ENCODE peak calls at places on chromosomes 2 and 18, in ten cellular contexts. One of them, this sample, is unnamed.

GRCh38 chr2:180196419-180196977 is 189.4 kb upstream of the CWC22 start:
- DNase-seq in AG09319: no peak
- DNase-seq in fibroblast of lung: no peak
- DNase-seq in coronary artery: no peak
- DNase-seq in tibial nerve: no peak
- DNase-seq in heart left ventricle: no peak
- DNase-seq in K562: no peak
- DNase-seq in BJ: no peak
- DNase-seq in HFF-Myc: no peak
- DNase-seq in lower lobe of right lung: no peak
- DNase-seq in this sample: no peak

GRCh38 chr2:196927318-196928225 is 1.1 kb upstream of the PGAP1 start:
- DNase-seq in AG09319: peak; percentile 28
- DNase-seq in fibroblast of lung: peak; percentile 93
- DNase-seq in coronary artery: no peak
- DNase-seq in tibial nerve: peak; percentile 21
- DNase-seq in heart left ventricle: no peak
- DNase-seq in K562: no peak
- DNase-seq in BJ: no peak
- DNase-seq in HFF-Myc: no peak
- DNase-seq in lower lobe of right lung: no peak
- DNase-seq in this sample: no peak

GRCh38 chr2:692349-692748 is 15.1 kb upstream of the TMEM18 start:
- DNase-seq in AG09319: no peak
- DNase-seq in fibroblast of lung: no peak
- DNase-seq in coronary artery: no peak
- DNase-seq in tibial nerve: no peak
- DNase-seq in heart left ventricle: no peak
- DNase-seq in K562: no peak
- DNase-seq in BJ: no peak
- DNase-seq in HFF-Myc: no peak
- DNase-seq in lower lobe of right lung: no peak
- DNase-seq in this sample: no peak

GRCh38 chr18:26290388-26290787 is 64.1 kb downstream of the TAF4B start:
- DNase-seq in AG09319: no peak
- DNase-seq in fibroblast of lung: no peak
- DNase-seq in coronary artery: no peak
- DNase-seq in tibial nerve: no peak
- DNase-seq in heart left ventricle: no peak
- DNase-seq in K562: no peak
- DNase-seq in BJ: no peak
- DNase-seq in HFF-Myc: no peak
- DNase-seq in lower lobe of right lung: no peak
- DNase-seq in this sample: no peak

GRCh38 chr2:202494300-202494699 is 118.2 kb downstream of the BMPR2 start:
- DNase-seq in AG09319: peak; percentile 31
- DNase-seq in fibroblast of lung: peak; percentile 50
- DNase-seq in coronary artery: no peak
- DNase-seq in tibial nerve: no peak
- DNase-seq in heart left ventricle: no peak
- DNase-seq in K562: no peak
- DNase-seq in BJ: no peak
- DNase-seq in HFF-Myc: peak; percentile 24
- DNase-seq in lower lobe of right lung: no peak
- DNase-seq in this sample: no peak

GRCh38 chr18:48734460-48734859 is 195.6 kb downstream of the CTIF start:
- DNase-seq in AG09319: no peak
- DNase-seq in fibroblast of lung: no peak
- DNase-seq in coronary artery: no peak
- DNase-seq in tibial nerve: no peak
- DNase-seq in heart left ventricle: no peak
- DNase-seq in K562: no peak
- DNase-seq in BJ: no peak
- DNase-seq in HFF-Myc: no peak
- DNase-seq in lower lobe of right lung: no peak
- DNase-seq in this sample: no peak

GRCh38 chr18:76450912-76451421 is 44.1 kb downstream of the ZNF516 start:
- DNase-seq in AG09319: no peak
- DNase-seq in fibroblast of lung: peak; percentile 73
- DNase-seq in coronary artery: peak; percentile 80
- DNase-seq in tibial nerve: peak; percentile 52
- DNase-seq in heart left ventricle: peak; percentile 79
- DNase-seq in K562: no peak
- DNase-seq in BJ: no peak
- DNase-seq in HFF-Myc: no peak
- DNase-seq in lower lobe of right lung: peak; percentile 61
- DNase-seq in this sample: peak; percentile 71

GRCh38 chr2:47771211-47771610 is 11.7 kb upstream of the MSH6 start:
- DNase-seq in AG09319: no peak
- DNase-seq in fibroblast of lung: peak; percentile 96
- DNase-seq in coronary artery: no peak
- DNase-seq in tibial nerve: no peak
- DNase-seq in heart left ventricle: no peak
- DNase-seq in K562: peak; percentile 24
- DNase-seq in BJ: peak; percentile 71
- DNase-seq in HFF-Myc: peak; percentile 79
- DNase-seq in lower lobe of right lung: no peak
- DNase-seq in this sample: no peak

GRCh38 chr18:77749189-77749588 is 499.5 kb downstream of the GALR1 start:
- DNase-seq in AG09319: no peak
- DNase-seq in fibroblast of lung: no peak
- DNase-seq in coronary artery: no peak
- DNase-seq in tibial nerve: no peak
- DNase-seq in heart left ventricle: no peak
- DNase-seq in K562: peak; percentile 29
- DNase-seq in BJ: no peak
- DNase-seq in HFF-Myc: no peak
- DNase-seq in lower lobe of right lung: no peak
- DNase-seq in this sample: no peak

GRCh38 chr2:232632904-232633412 is 446 bp upstream of the EFHD1 start:
- DNase-seq in AG09319: no peak
- DNase-seq in fibroblast of lung: peak; percentile 4
- DNase-seq in coronary artery: peak; percentile 93
- DNase-seq in tibial nerve: peak; percentile 35
- DNase-seq in heart left ventricle: peak; percentile 80
- DNase-seq in K562: peak; percentile 52
- DNase-seq in BJ: peak; percentile 35
- DNase-seq in HFF-Myc: no peak
- DNase-seq in lower lobe of right lung: no peak
- DNase-seq in this sample: no peak

GRCh38 chr18:10201655-10202054 is 252.8 kb upstream of the APCDD1 start:
- DNase-seq in AG09319: no peak
- DNase-seq in fibroblast of lung: no peak
- DNase-seq in coronary artery: no peak
- DNase-seq in tibial nerve: no peak
- DNase-seq in heart left ventricle: no peak
- DNase-seq in K562: no peak
- DNase-seq in BJ: no peak
- DNase-seq in HFF-Myc: no peak
- DNase-seq in lower lobe of right lung: no peak
- DNase-seq in this sample: no peak

GRCh38 chr18:74742573-74742972 is 144.9 kb downstream of the ZNF407 start:
- DNase-seq in AG09319: no peak
- DNase-seq in fibroblast of lung: peak; percentile 64
- DNase-seq in coronary artery: no peak
- DNase-seq in tibial nerve: no peak
- DNase-seq in heart left ventricle: no peak
- DNase-seq in K562: no peak
- DNase-seq in BJ: no peak
- DNase-seq in HFF-Myc: no peak
- DNase-seq in lower lobe of right lung: no peak
- DNase-seq in this sample: no peak

GRCh38 chr18:80196528-80197320 is 50.6 kb downstream of the PARD6G start:
- DNase-seq in AG09319: no peak
- DNase-seq in fibroblast of lung: peak; percentile 67
- DNase-seq in coronary artery: no peak
- DNase-seq in tibial nerve: no peak
- DNase-seq in heart left ventricle: no peak
- DNase-seq in K562: no peak
- DNase-seq in BJ: peak; percentile 55
- DNase-seq in HFF-Myc: no peak
- DNase-seq in lower lobe of right lung: no peak
- DNase-seq in this sample: peak; percentile 63

GRCh38 chr2:226618875-226619605 is 180.6 kb downstream of the IRS1 start:
- DNase-seq in AG09319: peak; percentile 60
- DNase-seq in fibroblast of lung: peak; percentile 63
- DNase-seq in coronary artery: no peak
- DNase-seq in tibial nerve: no peak
- DNase-seq in heart left ventricle: no peak
- DNase-seq in K562: no peak
- DNase-seq in BJ: no peak
- DNase-seq in HFF-Myc: peak; percentile 84
- DNase-seq in lower lobe of right lung: no peak
- DNase-seq in this sample: no peak

DNA sequence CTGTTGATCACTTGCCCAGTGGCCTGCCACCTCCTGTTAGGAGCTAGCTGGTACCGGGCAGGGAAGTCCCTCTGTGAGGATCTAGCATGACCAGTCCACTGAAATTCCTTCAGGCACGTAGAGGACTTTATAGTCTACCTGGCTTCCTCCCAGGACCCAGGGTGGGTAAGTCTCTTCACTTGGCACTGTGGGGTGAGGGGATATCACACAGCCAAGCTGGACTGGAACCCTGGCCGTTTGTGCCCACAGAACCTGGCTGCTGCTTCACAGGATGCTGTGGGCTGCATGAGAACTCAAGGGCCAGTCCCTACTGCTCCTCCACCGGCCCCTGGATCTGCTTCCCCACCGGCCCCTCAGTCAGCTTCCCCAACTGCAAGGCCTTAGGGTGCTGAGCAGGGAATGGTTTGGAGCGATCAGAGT is 35.8 kb downstream of the HS1BP3 start:
- DNase-seq in AG09319: no peak
- DNase-seq in fibroblast of lung: no peak
- DNase-seq in coronary artery: no peak
- DNase-seq in tibial nerve: no peak
- DNase-seq in heart left ventricle: no peak
- DNase-seq in K562: no peak
- DNase-seq in BJ: no peak
- DNase-seq in HFF-Myc: no peak
- DNase-seq in lower lobe of right lung: peak; percentile 38
- DNase-seq in this sample: no peak
- TF ChIP-seq CTCF in AG09319: no peak
- TF ChIP-seq CTCF in fibroblast of lung: no peak
- TF ChIP-seq CTCF in coronary artery: no peak
- TF ChIP-seq CTCF in tibial nerve: no peak
- TF ChIP-seq CTCF in heart left ventricle: no peak
- TF ChIP-seq CTCF in K562: no peak
- TF ChIP-seq CTCF in BJ: no peak
- TF ChIP-seq CTCF in HFF-Myc: no peak
- TF ChIP-seq CTCF in lower lobe of right lung: no peak
- TF ChIP-seq CTCF in this sample: no peak

GRCh38 chr2:223721746-223722145 is 115.6 kb downstream of the AP1S3 start:
- DNase-seq in AG09319: no peak
- DNase-seq in fibroblast of lung: no peak
- DNase-seq in coronary artery: no peak
- DNase-seq in tibial nerve: no peak
- DNase-seq in heart left ventricle: no peak
- DNase-seq in K562: no peak
- DNase-seq in BJ: no peak
- DNase-seq in HFF-Myc: no peak
- DNase-seq in lower lobe of right lung: no peak
- DNase-seq in this sample: no peak
- TF ChIP-seq CTCF in AG09319: no peak
- TF ChIP-seq CTCF in fibroblast of lung: no peak
- TF ChIP-seq CTCF in coronary artery: no peak
- TF ChIP-seq CTCF in tibial nerve: no peak
- TF ChIP-seq CTCF in heart left ventricle: no peak
- TF ChIP-seq CTCF in K562: no peak
- TF ChIP-seq CTCF in BJ: no peak
- TF ChIP-seq CTCF in HFF-Myc: no peak
- TF ChIP-seq CTCF in lower lobe of right lung: no peak
- TF ChIP-seq CTCF in this sample: no peak

DNA sequence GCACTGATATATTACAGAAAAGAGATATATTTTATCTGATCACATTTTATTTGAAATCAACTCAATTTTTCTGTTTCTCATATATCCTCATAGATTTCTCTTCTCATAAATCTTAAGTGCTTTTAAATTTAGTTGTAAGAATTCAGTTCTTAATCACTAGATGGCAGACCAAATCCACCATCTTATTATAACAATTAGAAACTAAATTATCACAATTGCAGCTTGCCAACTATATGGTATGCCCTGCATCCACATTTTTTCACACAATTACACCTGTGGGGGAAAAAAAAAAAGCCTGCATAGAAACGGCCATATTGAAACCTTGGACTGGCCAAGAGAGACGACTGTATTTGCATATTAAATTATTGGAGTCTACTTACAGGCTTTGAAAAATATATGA is 64.4 kb downstream of the COL5A2 start:
- DNase-seq in AG09319: no peak
- DNase-seq in fibroblast of lung: no peak
- DNase-seq in coronary artery: no peak
- DNase-seq in tibial nerve: no peak
- DNase-seq in heart left ventricle: no peak
- DNase-seq in K562: no peak
- DNase-seq in BJ: no peak
- DNase-seq in HFF-Myc: no peak
- DNase-seq in lower lobe of right lung: no peak
- DNase-seq in this sample: no peak
- TF ChIP-seq CTCF in AG09319: no peak
- TF ChIP-seq CTCF in fibroblast of lung: peak; percentile 4
- TF ChIP-seq CTCF in coronary artery: no peak
- TF ChIP-seq CTCF in tibial nerve: peak; percentile 51
- TF ChIP-seq CTCF in heart left ventricle: no peak
- TF ChIP-seq CTCF in K562: no peak
- TF ChIP-seq CTCF in BJ: no peak
- TF ChIP-seq CTCF in HFF-Myc: no peak
- TF ChIP-seq CTCF in lower lobe of right lung: peak; percentile 15
- TF ChIP-seq CTCF in this sample: peak; percentile 32

GRCh38 chr18:59065684-59066083 is 74.0 kb upstream of the SEC11C start:
- DNase-seq in AG09319: no peak
- DNase-seq in fibroblast of lung: peak; percentile 44
- DNase-seq in coronary artery: no peak
- DNase-seq in tibial nerve: no peak
- DNase-seq in heart left ventricle: no peak
- DNase-seq in K562: no peak
- DNase-seq in BJ: no peak
- DNase-seq in HFF-Myc: no peak
- DNase-seq in lower lobe of right lung: no peak
- DNase-seq in this sample: no peak

GRCh38 chr18:59068672-59069071 is 71.0 kb upstream of the SEC11C start:
- DNase-seq in AG09319: no peak
- DNase-seq in fibroblast of lung: no peak
- DNase-seq in coronary artery: no peak
- DNase-seq in tibial nerve: no peak
- DNase-seq in heart left ventricle: no peak
- DNase-seq in K562: no peak
- DNase-seq in BJ: no peak
- DNase-seq in HFF-Myc: no peak
- DNase-seq in lower lobe of right lung: no peak
- DNase-seq in this sample: no peak

GRCh38 chr18:59070181-59070912 is 69.3 kb upstream of the SEC11C start:
- DNase-seq in AG09319: no peak
- DNase-seq in fibroblast of lung: peak; percentile 69
- DNase-seq in coronary artery: peak; percentile 86
- DNase-seq in tibial nerve: peak; percentile 88
- DNase-seq in heart left ventricle: peak; percentile 87
- DNase-seq in K562: peak; percentile 53
- DNase-seq in BJ: no peak
- DNase-seq in HFF-Myc: peak; percentile 61
- DNase-seq in lower lobe of right lung: peak; percentile 84
- DNase-seq in this sample: peak; percentile 85

GRCh38 chr18:59063912-59064311 is 75.8 kb upstream of the SEC11C start:
- DNase-seq in AG09319: no peak
- DNase-seq in fibroblast of lung: no peak
- DNase-seq in coronary artery: no peak
- DNase-seq in tibial nerve: no peak
- DNase-seq in heart left ventricle: no peak
- DNase-seq in K562: no peak
- DNase-seq in BJ: no peak
- DNase-seq in HFF-Myc: no peak
- DNase-seq in lower lobe of right lung: no peak
- DNase-seq in this sample: no peak

GRCh38 chr18:59067873-59068272 is 71.8 kb upstream of the SEC11C start:
- DNase-seq in AG09319: no peak
- DNase-seq in fibroblast of lung: no peak
- DNase-seq in coronary artery: no peak
- DNase-seq in tibial nerve: peak; percentile 56
- DNase-seq in heart left ventricle: no peak
- DNase-seq in K562: no peak
- DNase-seq in BJ: no peak
- DNase-seq in HFF-Myc: no peak
- DNase-seq in lower lobe of right lung: no peak
- DNase-seq in this sample: no peak
- TF ChIP-seq CTCF in AG09319: peak; percentile 64
- TF ChIP-seq CTCF in fibroblast of lung: peak; percentile 46
- TF ChIP-seq CTCF in coronary artery: no peak
- TF ChIP-seq CTCF in tibial nerve: peak; percentile 22
- TF ChIP-seq CTCF in heart left ventricle: no peak
- TF ChIP-seq CTCF in K562: peak; percentile 27
- TF ChIP-seq CTCF in BJ: peak; percentile 35
- TF ChIP-seq CTCF in HFF-Myc: peak; percentile 55
- TF ChIP-seq CTCF in lower lobe of right lung: peak; percentile 48
- TF ChIP-seq CTCF in this sample: peak; percentile 64

This sample was measured in type B pancreatic cell.